ENCODE peak calls at places on chromosomes 11 and 22, in six cellular contexts. O, J, S, F, B and I are unnamed samples.

GRCh38 chr11:2077061-2077802 is 62.0 kb downstream of the IGF2 start:
- DNase-seq in O (peak; percentile 55), F (no peak), S (peak; percentile 88), B (no peak), J (no peak), I (no peak)

GRCh38 chr11:87473174-87473573 is 435.4 kb downstream of the TMEM135 start:
- DNase-seq in F (no peak), J (no peak), B (no peak), S (no peak), O (no peak), I (no peak)

GRCh38 chr11:85759915-85760314 is 51.0 kb downstream of the SYTL2 start:
- DNase-seq in J (no peak), B (no peak), F (no peak), O (no peak), S (peak; percentile 61), I (no peak)

GRCh38 chr11:95647805-95648379 is 141.7 kb downstream of the FAM76B start:
- DNase-seq in S (no peak), J (no peak), F (no peak), B (no peak), O (no peak), I (no peak)

GRCh38 chr11:102806296-102806695 is 8.3 kb upstream of the MMP1 start:
- DNase-seq in B (no peak), O (no peak), J (no peak), S (no peak), F (no peak), I (no peak)

GRCh38 chr11:113880966-113881365 is 5.6 kb upstream of the USP28 start:
- DNase-seq in O (no peak), F (no peak), B (no peak), J (no peak), S (no peak), I (no peak)

GRCh38 chr11:70251583-70252285 is 18.8 kb upstream of the PPFIA1 start:
- DNase-seq in J (no peak), F (no peak), O (no peak), S (no peak), B (no peak), I (no peak)

GRCh38 chr11:131229221-131229620 is 141.2 kb upstream of the NTM start:
- DNase-seq in B (no peak), J (no peak), S (no peak), F (no peak), O (no peak), I (no peak)

GRCh38 chr11:132205006-132205405 is 834.6 kb downstream of the NTM start:
- DNase-seq in J (no peak), F (no peak), B (no peak), O (no peak), S (no peak), I (no peak)

GRCh38 chr22:30265851-30266444 is 703 bp downstream of the OSM start:
- DNase-seq in B (no peak), O (no peak), S (no peak), J (no peak), F (peak; percentile 73), I (no peak)

GRCh38 chr11:47396049-47396320 is 12.4 kb upstream of the SLC39A13 start:
- DNase-seq in F (no peak), S (no peak), J (no peak), B (no peak), O (no peak), I (no peak)

GRCh38 chr11:67382481-67383136 is 9.2 kb upstream of the RAD9A start:
- DNase-seq in F (peak; percentile 89), S (peak; percentile 83), B (peak; percentile 92), J (peak; percentile 86), O (peak; percentile 67), I (peak; percentile 86)

GRCh38 chr22:43789452-43789851 is 22.7 kb downstream of the EFCAB6 start:
- DNase-seq in F (peak; percentile 29), O (no peak), J (no peak), S (peak; percentile 63), B (no peak), I (peak; percentile 40)

GRCh38 chr11:107962181-107962580 is 33.9 kb downstream of the RAB39A start:
- DNase-seq in F (no peak), O (no peak), J (no peak), B (no peak), S (no peak), I (no peak)

GRCh38 chr22:19984201-19984753 is 32.3 kb downstream of the ARVCF start:
- DNase-seq in O (no peak), J (no peak), B (no peak), S (peak; percentile 43), F (no peak), I (no peak)

DNA sequence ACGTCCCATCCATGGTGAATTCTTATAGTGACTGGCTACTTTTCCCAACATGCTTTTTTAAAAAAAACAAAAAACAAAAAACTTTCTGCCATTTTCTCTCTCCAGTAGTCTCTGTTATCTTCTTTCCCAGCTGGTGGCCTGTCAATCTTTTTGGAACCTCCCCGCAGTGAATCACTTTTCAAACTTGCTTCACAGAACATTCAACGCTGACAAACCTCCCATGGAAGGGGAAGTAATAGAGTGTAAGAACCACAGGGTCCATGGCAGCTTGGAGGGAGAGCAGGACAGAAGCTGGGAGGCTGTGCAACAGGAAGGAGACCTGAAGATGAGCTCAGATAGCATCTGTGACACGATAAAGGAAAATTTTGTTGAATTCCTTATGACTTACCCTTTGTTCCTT is 9.8 kb upstream of the CECR2 start:
- DNase-seq in J (no peak), O (no peak), F (no peak), B (no peak), S (no peak), I (no peak)
- TF ChIP-seq EP300 in J (no peak), O (no peak), F (no peak), B (no peak), S (no peak), I (no peak)

GRCh38 chr22:24441406-24442351 is 14.3 kb downstream of the ADORA2A start:
- DNase-seq in B (no peak), J (no peak), O (no peak), F (no peak), S (no peak), I (no peak)
- H3K4me1 ChIP-seq in B (no peaks in the 10 kb centered on the region), J (peaks cover 5% of the 10 kb centered on the region), O (peaks cover 20% of the 10 kb centered on the region), F (no peaks in the 10 kb centered on the region), S (no peaks in the 10 kb centered on the region), I (no peaks in the 10 kb centered on the region)

GRCh38 chr11:59560702-59561469 is 49.5 kb downstream of the OR4D9 start:
- DNase-seq in O (peak; percentile 77), J (peak; percentile 82), S (peak; percentile 92), B (peak; percentile 93), F (peak; percentile 91), I (peak; percentile 90)
- TF ChIP-seq POLR2A in O (no peak), J (no peak), S (no peak), B (no peak), F (peak; percentile 48), I (peak; percentile 33)

GRCh38 chr22:47918276-47918928 is 1156.0 kb downstream of the TBC1D22A start:
- DNase-seq in J (no peak), F (peak; percentile 29), O (no peak), S (no peak), B (no peak), I (no peak)

GRCh38 chr22:47920380-47920959 is 1158.0 kb downstream of the TBC1D22A start:
- DNase-seq in J (no peak), O (no peak), S (no peak), F (no peak), B (no peak), I (no peak)

GRCh38 chr22:47919893-47920292 is 1157.4 kb downstream of the TBC1D22A start:
- DNase-seq in S (no peak), B (no peak), J (no peak), O (no peak), F (no peak), I (no peak)

GRCh38 chr22:47921906-47922305 is 1159.5 kb downstream of the TBC1D22A start:
- DNase-seq in F (no peak), J (no peak), B (no peak), O (no peak), S (no peak), I (no peak)

GRCh38 chr22:47918936-47919505 is 1156.6 kb downstream of the TBC1D22A start:
- DNase-seq in J (no peak), S (no peak), B (no peak), F (no peak), O (no peak), I (no peak)
- TF ChIP-seq EP300 in J (no peak), S (no peak), B (no peak), F (no peak), O (no peak), I (no peak)

GRCh38 chr11:128731041-128731663 is 37.3 kb downstream of the FLI1 start:
- DNase-seq in B (no peak), J (no peak), F (peak; percentile 37), S (no peak), O (no peak), I (no peak)
- H3K4me1 ChIP-seq in B (peaks cover 46% of the 10 kb centered on the region), J (peaks cover 35% of the 10 kb centered on the region), F (peaks cover 7% of the 10 kb centered on the region), S (no peaks in the 10 kb centered on the region), O (no peaks in the 10 kb centered on the region), I (no peaks in the 10 kb centered on the region)